ENCODE peak calls at places on chromosomes 4 and X, in six cellular contexts. One of them, this sample, is unnamed.
A peak's percentile ranks its signal among the peaks of the same experiment; 100 is the strongest.

GRCh38 chr4:169765845-169766244 is 8.1 kb upstream of the HPF1 start:
- DNase-seq in upper lobe of right lung: no peak
- DNase-seq in stomach: no peak
- DNase-seq in H9: no peak
- DNase-seq in suprapubic skin: no peak
- DNase-seq in endothelial cell of umbilical vein: no peak
- DNase-seq in this sample: no peak

GRCh38 chr4:107348188-107348872 is 312.2 kb upstream of the DKK2 start:
- DNase-seq in H9: no peak
- DNase-seq in upper lobe of right lung: no peak
- DNase-seq in endothelial cell of umbilical vein: no peak
- DNase-seq in suprapubic skin: no peak
- DNase-seq in stomach: no peak
- DNase-seq in this sample: no peak

GRCh38 chrX:85244411-85245210 is 820 bp downstream of the ZNF711 start:
- DNase-seq in suprapubic skin: no peak
- DNase-seq in endothelial cell of umbilical vein: peak; percentile 30
- DNase-seq in stomach: no peak
- DNase-seq in H9: no peak
- DNase-seq in upper lobe of right lung: peak; percentile 46
- DNase-seq in this sample: no peak

GRCh38 chrX:129759576-129760061 is 20.1 kb upstream of the SASH3 start:
- DNase-seq in endothelial cell of umbilical vein: peak; percentile 18
- DNase-seq in suprapubic skin: no peak
- DNase-seq in stomach: peak; percentile 54
- DNase-seq in upper lobe of right lung: no peak
- DNase-seq in H9: no peak
- DNase-seq in this sample: peak; percentile 48

GRCh38 chr4:59571805-59572430 is 1628.2 kb upstream of the ADGRL3 start:
- DNase-seq in suprapubic skin: no peak
- DNase-seq in stomach: no peak
- DNase-seq in H9: no peak
- DNase-seq in upper lobe of right lung: no peak
- DNase-seq in endothelial cell of umbilical vein: no peak
- DNase-seq in this sample: no peak

GRCh38 chrX:49844622-49845021 is 15.5 kb downstream of the PAGE4 start:
- DNase-seq in stomach: no peak
- DNase-seq in suprapubic skin: no peak
- DNase-seq in endothelial cell of umbilical vein: no peak
- DNase-seq in H9: no peak
- DNase-seq in upper lobe of right lung: no peak
- DNase-seq in this sample: no peak

GRCh38 chr4:146488495-146489174 is 33.1 kb downstream of the SLC10A7 start:
- DNase-seq in suprapubic skin: no peak
- DNase-seq in H9: no peak
- DNase-seq in endothelial cell of umbilical vein: peak; percentile 83
- DNase-seq in stomach: no peak
- DNase-seq in upper lobe of right lung: no peak
- DNase-seq in this sample: no peak

GRCh38 chr4:182752158-182752910 is 164.9 kb downstream of the DCTD start:
- DNase-seq in H9: no peak
- DNase-seq in endothelial cell of umbilical vein: peak; percentile 67
- DNase-seq in stomach: no peak
- DNase-seq in suprapubic skin: no peak
- DNase-seq in upper lobe of right lung: no peak
- DNase-seq in this sample: no peak

GRCh38 chr4:152709675-152710438 is 30.1 kb upstream of the TMEM154 start:
- DNase-seq in H9: no peak
- DNase-seq in upper lobe of right lung: no peak
- DNase-seq in stomach: no peak
- DNase-seq in endothelial cell of umbilical vein: no peak
- DNase-seq in suprapubic skin: no peak
- DNase-seq in this sample: no peak

GRCh38 chr4:73653695-73654106 is 33.5 kb upstream of the RASSF6 start:
- DNase-seq in stomach: peak; percentile 81
- DNase-seq in endothelial cell of umbilical vein: peak; percentile 91
- DNase-seq in H9: no peak
- DNase-seq in suprapubic skin: no peak
- DNase-seq in upper lobe of right lung: no peak
- DNase-seq in this sample: no peak

GRCh38 chrX:96407043-96407442 is 277.6 kb upstream of the DIAPH2 start:
- DNase-seq in stomach: peak; percentile 51
- DNase-seq in suprapubic skin: no peak
- DNase-seq in endothelial cell of umbilical vein: peak; percentile 57
- DNase-seq in upper lobe of right lung: no peak
- DNase-seq in H9: no peak
- DNase-seq in this sample: no peak

GRCh38 chrX:115362334-115363095 is 73.0 kb downstream of the LUZP4 start:
- DNase-seq in H9: no peak
- DNase-seq in endothelial cell of umbilical vein: no peak
- DNase-seq in suprapubic skin: no peak
- DNase-seq in upper lobe of right lung: no peak
- DNase-seq in stomach: no peak
- DNase-seq in this sample: no peak

GRCh38 chr4:139584784-139585183 is 28.8 kb upstream of the SETD7 start:
- DNase-seq in H9: no peak
- DNase-seq in suprapubic skin: no peak
- DNase-seq in stomach: no peak
- DNase-seq in upper lobe of right lung: no peak
- DNase-seq in endothelial cell of umbilical vein: no peak
- DNase-seq in this sample: no peak

GRCh38 chrX:77446029-77446585 is 1.1 kb upstream of the FGF16 start:
- DNase-seq in H9: peak; percentile 60
- DNase-seq in stomach: no peak
- DNase-seq in upper lobe of right lung: peak; percentile 61
- DNase-seq in suprapubic skin: peak; percentile 63
- DNase-seq in endothelial cell of umbilical vein: peak; percentile 86
- DNase-seq in this sample: no peak

GRCh38 chr4:39544580-39545315 is 17.5 kb upstream of the UGDH start:
- DNase-seq in upper lobe of right lung: no peak
- DNase-seq in stomach: no peak
- DNase-seq in suprapubic skin: no peak
- DNase-seq in endothelial cell of umbilical vein: no peak
- DNase-seq in H9: no peak
- DNase-seq in this sample: no peak

GRCh38 chrX:68834371-68835103 is 5.7 kb downstream of the EFNB1 start:
- DNase-seq in suprapubic skin: peak; percentile 58
- DNase-seq in stomach: no peak
- DNase-seq in upper lobe of right lung: no peak
- DNase-seq in endothelial cell of umbilical vein: no peak
- DNase-seq in H9: peak; percentile 4
- DNase-seq in this sample: no peak

GRCh38 chrX:150515801-150516200 is 52.6 kb upstream of the MTM1 start:
- DNase-seq in endothelial cell of umbilical vein: no peak
- DNase-seq in upper lobe of right lung: no peak
- DNase-seq in stomach: no peak
- DNase-seq in suprapubic skin: no peak
- DNase-seq in H9: no peak
- DNase-seq in this sample: no peak

GRCh38 chr4:21949073-21949457 is 493 bp upstream of the KCNIP4 start:
- DNase-seq in suprapubic skin: no peak
- DNase-seq in endothelial cell of umbilical vein: no peak
- DNase-seq in stomach: no peak
- DNase-seq in upper lobe of right lung: peak; percentile 64
- DNase-seq in H9: peak; percentile 38
- DNase-seq in this sample: no peak

GRCh38 chrX:93985621-93986020 is 311.6 kb downstream of the FAM133A start:
- DNase-seq in H9: no peak
- DNase-seq in upper lobe of right lung: no peak
- DNase-seq in stomach: no peak
- DNase-seq in endothelial cell of umbilical vein: no peak
- DNase-seq in suprapubic skin: no peak
- DNase-seq in this sample: no peak

GRCh38 chrX:132744470-132744869 is 214.0 kb downstream of the HS6ST2 start:
- DNase-seq in H9: no peak
- DNase-seq in upper lobe of right lung: no peak
- DNase-seq in endothelial cell of umbilical vein: no peak
- DNase-seq in suprapubic skin: no peak
- DNase-seq in stomach: no peak
- DNase-seq in this sample: no peak

GRCh38 chrX:17842769-17843525 is 18.2 kb downstream of the RAI2 start:
- DNase-seq in H9: no peak
- DNase-seq in endothelial cell of umbilical vein: peak; percentile 1
- DNase-seq in upper lobe of right lung: no peak
- DNase-seq in stomach: no peak
- DNase-seq in suprapubic skin: no peak
- DNase-seq in this sample: no peak

GRCh38 chrX:40176979-40177430 is 79.2 kb upstream of the BCOR start:
- DNase-seq in suprapubic skin: peak; percentile 65
- DNase-seq in stomach: no peak
- DNase-seq in H9: peak; percentile 52
- DNase-seq in endothelial cell of umbilical vein: peak; percentile 20
- DNase-seq in upper lobe of right lung: no peak
- DNase-seq in this sample: no peak

GRCh38 chrX:119573840-119574393 is 446 bp upstream of the UBE2A start:
- DNase-seq in endothelial cell of umbilical vein: peak; percentile 57
- DNase-seq in upper lobe of right lung: no peak
- DNase-seq in H9: peak; percentile 42
- DNase-seq in stomach: no peak
- DNase-seq in suprapubic skin: no peak
- DNase-seq in this sample: peak; percentile 5

DNA sequence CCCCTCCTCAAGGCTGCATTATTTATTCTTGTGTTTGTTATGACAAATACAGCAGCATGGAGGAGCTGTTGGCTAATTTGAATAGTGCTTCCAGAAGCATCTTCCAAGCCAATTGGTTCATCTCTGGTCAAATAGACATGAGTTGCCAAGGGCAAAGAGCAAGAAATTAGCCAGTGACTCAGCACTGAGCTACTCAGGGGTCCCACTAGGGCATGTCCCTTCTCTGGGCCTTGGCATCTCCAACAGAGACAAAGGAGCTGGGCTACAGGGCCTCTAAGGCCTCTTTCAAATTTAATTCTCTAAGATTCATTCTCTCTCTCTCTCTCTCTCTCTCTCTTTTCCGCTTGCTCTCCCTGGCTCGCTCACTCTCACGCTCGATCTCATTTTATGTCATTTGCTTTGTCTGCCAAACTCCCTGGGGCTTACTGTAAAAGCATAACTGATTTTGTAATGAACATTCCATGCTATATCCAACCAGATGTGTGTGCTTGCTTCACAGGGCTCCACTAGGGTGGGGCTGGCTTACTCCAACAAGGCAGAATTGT is 86.7 kb upstream of the MAGEA4 start:
- DNase-seq in upper lobe of right lung: no peak
- DNase-seq in H9: no peak
- DNase-seq in stomach: no peak
- DNase-seq in endothelial cell of umbilical vein: peak; percentile 52
- DNase-seq in suprapubic skin: no peak
- DNase-seq in this sample: no peak
- TF ChIP-seq CTCF in upper lobe of right lung: no peak
- TF ChIP-seq CTCF in H9: no peak
- TF ChIP-seq CTCF in stomach: no peak
- TF ChIP-seq CTCF in endothelial cell of umbilical vein: no peak
- TF ChIP-seq CTCF in suprapubic skin: no peak
- TF ChIP-seq CTCF in this sample: no peak

GRCh38 chrX:153880440-153880815 is 5.5 kb downstream of the L1CAM start:
- DNase-seq in endothelial cell of umbilical vein: no peak
- DNase-seq in stomach: no peak
- DNase-seq in upper lobe of right lung: no peak
- DNase-seq in suprapubic skin: no peak
- DNase-seq in H9: no peak
- DNase-seq in this sample: no peak

GRCh38 chrX:153879741-153880439 is 6.1 kb downstream of the L1CAM start:
- DNase-seq in stomach: no peak
- DNase-seq in upper lobe of right lung: no peak
- DNase-seq in H9: no peak
- DNase-seq in suprapubic skin: no peak
- DNase-seq in endothelial cell of umbilical vein: no peak
- DNase-seq in this sample: no peak

GRCh38 chrX:153878285-153878779 is 7.6 kb downstream of the L1CAM start:
- DNase-seq in suprapubic skin: no peak
- DNase-seq in H9: no peak
- DNase-seq in upper lobe of right lung: no peak
- DNase-seq in endothelial cell of umbilical vein: no peak
- DNase-seq in stomach: no peak
- DNase-seq in this sample: no peak

GRCh38 chrX:153877571-153878261 is 8.3 kb downstream of the L1CAM start:
- DNase-seq in endothelial cell of umbilical vein: no peak
- DNase-seq in stomach: no peak
- DNase-seq in H9: no peak
- DNase-seq in upper lobe of right lung: no peak
- DNase-seq in suprapubic skin: no peak
- DNase-seq in this sample: no peak

GRCh38 chrX:153878969-153879653 is 6.9 kb downstream of the L1CAM start:
- DNase-seq in endothelial cell of umbilical vein: no peak
- DNase-seq in H9: peak; percentile 61
- DNase-seq in suprapubic skin: no peak
- DNase-seq in upper lobe of right lung: no peak
- DNase-seq in stomach: no peak
- DNase-seq in this sample: no peak
- H3K27me3 ChIP-seq in endothelial cell of umbilical vein: peaks cover 12% of the 10 kb centered on the region
- H3K27me3 ChIP-seq in H9: no peaks in the 10 kb centered on the region
- H3K27me3 ChIP-seq in suprapubic skin: peaks cover 57% of the 10 kb centered on the region
- H3K27me3 ChIP-seq in upper lobe of right lung: no peaks in the 10 kb centered on the region
- H3K27me3 ChIP-seq in stomach: peaks cover 22% of the 10 kb centered on the region
- H3K27me3 ChIP-seq in this sample: peaks cover 41% of the 10 kb centered on the region

GRCh38 chr4:147233-147632 is 22.9 kb downstream of the ZNF718 start:
- DNase-seq in H9: no peak
- DNase-seq in upper lobe of right lung: no peak
- DNase-seq in stomach: no peak
- DNase-seq in suprapubic skin: no peak
- DNase-seq in endothelial cell of umbilical vein: no peak
- DNase-seq in this sample: no peak

DNA sequence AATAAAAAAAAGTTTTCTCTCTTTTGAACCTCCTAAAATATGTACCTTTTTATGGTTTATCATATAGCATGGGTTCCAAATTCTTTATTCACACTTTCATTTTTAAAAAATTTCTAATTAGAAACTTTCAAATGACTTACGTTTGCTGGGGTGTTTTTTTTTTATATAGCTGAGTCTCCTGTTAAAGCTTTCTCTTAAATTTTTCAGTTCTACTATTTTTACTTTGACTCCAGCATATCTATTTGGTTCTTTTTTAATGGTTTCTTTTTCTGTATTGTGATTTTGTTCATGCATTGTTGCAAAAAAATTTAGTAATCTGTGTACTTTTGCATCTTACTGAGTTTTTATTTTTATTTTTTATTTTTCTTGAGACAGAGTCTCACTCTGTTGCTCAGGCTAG is 22.3 kb downstream of the ZNF718 start:
- DNase-seq in H9: no peak
- DNase-seq in suprapubic skin: no peak
- DNase-seq in upper lobe of right lung: no peak
- DNase-seq in endothelial cell of umbilical vein: no peak
- DNase-seq in stomach: no peak
- DNase-seq in this sample: no peak
- TF ChIP-seq CTCF in H9: no peak
- TF ChIP-seq CTCF in suprapubic skin: no peak
- TF ChIP-seq CTCF in upper lobe of right lung: no peak
- TF ChIP-seq CTCF in endothelial cell of umbilical vein: no peak
- TF ChIP-seq CTCF in stomach: no peak
- TF ChIP-seq CTCF in this sample: no peak

GRCh38 chrX:25015486-25016360 is at the start of gene ARX:
- DNase-seq in endothelial cell of umbilical vein: peak; percentile 31
- DNase-seq in upper lobe of right lung: peak; percentile 70
- DNase-seq in suprapubic skin: no peak
- DNase-seq in stomach: no peak
- DNase-seq in H9: peak; percentile 94
- DNase-seq in this sample: no peak
- H3K27me3 ChIP-seq in endothelial cell of umbilical vein: peaks cover 93% of the 10 kb centered on the region
- H3K27me3 ChIP-seq in upper lobe of right lung: peaks cover 82% of the 10 kb centered on the region
- H3K27me3 ChIP-seq in suprapubic skin: peaks cover 97% of the 10 kb centered on the region
- H3K27me3 ChIP-seq in stomach: peaks cover 57% of the 10 kb centered on the region
- H3K27me3 ChIP-seq in H9: peaks cover 88% of the 10 kb centered on the region
- H3K27me3 ChIP-seq in this sample: peaks cover 77% of the 10 kb centered on the region

GRCh38 chrX:133918326-133918725 is 67.1 kb downstream of the GPC3 start:
- DNase-seq in suprapubic skin: no peak
- DNase-seq in endothelial cell of umbilical vein: no peak
- DNase-seq in stomach: no peak
- DNase-seq in H9: no peak
- DNase-seq in upper lobe of right lung: no peak
- DNase-seq in this sample: no peak
- TF ChIP-seq CTCF in suprapubic skin: no peak
- TF ChIP-seq CTCF in endothelial cell of umbilical vein: no peak
- TF ChIP-seq CTCF in stomach: no peak
- TF ChIP-seq CTCF in H9: no peak
- TF ChIP-seq CTCF in upper lobe of right lung: no peak
- TF ChIP-seq CTCF in this sample: no peak